ENCODE peak calls at places on chromosome 20, in four cellular contexts. J is thyroid gland, F is ovary, T is transverse colon. N is an unnamed sample. For H3K4me1, the result is how much of the 10 kb centered on the place peaks cover.

GRCh38 chr20:63861981-63862901 is 943 bp downstream of the ABHD16B start:
- DNase-seq in J (no peak), F (peak), T (no peak), N (no peak)

GRCh38 chr20:50580016-50580747 is 70.0 kb downstream of the PTPN1 start:
- DNase-seq in J (peak), F (peak), T (peak), N (peak)

GRCh38 chr20:57661201-57662027 is 41.2 kb upstream of the ZBP1 start:
- DNase-seq in J (peak), F (peak), T (peak), N (peak)

GRCh38 chr20:61303217-61303616 is 51.2 kb downstream of the CDH4 start:
- DNase-seq in J (no peak), F (no peak), T (no peak), N (no peak)

GRCh38 chr20:50303573-50304500 is 113.2 kb downstream of the CEBPB start:
- DNase-seq in J (peak), F (peak), T (peak), N (peak)

GRCh38 chr20:62837790-62838458 is 21.1 kb downstream of the COL9A3 start:
- DNase-seq in J (peak), F (no peak), T (peak), N (no peak)

GRCh38 chr20:4041748-4042411 is 26.5 kb upstream of the RNF24 start:
- DNase-seq in J (peak), F (peak), T (peak), N (peak)

GRCh38 chr20:50510706-50511401 is 671 bp downstream of the PTPN1 start:
- DNase-seq in J (no peak), F (no peak), T (peak), N (no peak)

GRCh38 chr20:46951840-46952497 is 57.3 kb downstream of the EYA2 start:
- DNase-seq in J (no peak), F (no peak), T (no peak), N (no peak)

GRCh38 chr20:19254086-19254821 is 41.8 kb downstream of the SLC24A3 start:
- DNase-seq in J (no peak), F (no peak), T (no peak), N (peak)

GRCh38 chr20:63939061-63939935 is 16.9 kb downstream of the UCKL1 start:
- DNase-seq in J (no peak), F (no peak), T (no peak), N (no peak)

GRCh38 chr20:8187740-8188139 is 55.7 kb downstream of the PLCB1 start:
- DNase-seq in J (no peak), F (no peak), T (no peak), N (no peak)

GRCh38 chr20:41655966-41656685 is 37.9 kb upstream of the CHD6 start:
- DNase-seq in J (no peak), F (no peak), T (no peak), N (no peak)

GRCh38 chr20:62252342-62252966 is 14.1 kb downstream of the OSBPL2 start:
- DNase-seq in J (no peak), F (no peak), T (no peak), N (no peak)

GRCh38 chr20:8507231-8507630 is 375.2 kb downstream of the PLCB1 start:
- DNase-seq in J (no peak), F (no peak), T (no peak), N (no peak)

GRCh38 chr20:47379433-47380150 is 23.1 kb upstream of the ZMYND8 start:
- DNase-seq in J (no peak), F (no peak), T (no peak), N (peak)

GRCh38 chr20:58847483-58847882 is 3.2 kb downstream of the GNAS-AS1 start:
- DNase-seq in J (no peak), F (no peak), T (no peak), N (no peak)

GRCh38 chr20:46784450-46785127 is 75.1 kb downstream of the SLC2A10 start:
- DNase-seq in J (no peak), F (no peak), T (no peak), N (no peak)

GRCh38 chr20:46973801-46974200 is 79.2 kb downstream of the EYA2 start:
- DNase-seq in J (no peak), F (no peak), T (no peak), N (no peak)

GRCh38 chr20:4227085-4227821 is 211.9 kb upstream of the RNF24 start:
- DNase-seq in J (no peak), F (no peak), T (no peak), N (no peak)

GRCh38 chr20:62741191-62741676 is 32.6 kb downstream of the NTSR1 start:
- DNase-seq in J (no peak), F (no peak), T (no peak), N (no peak)

GRCh38 chr20:20761302-20761701 is 48.9 kb upstream of the RALGAPA2 start:
- DNase-seq in J (no peak), F (no peak), T (no peak), N (no peak)

GRCh38 chr20:58467572-58468330 is 47.4 kb downstream of the APCDD1L start:
- DNase-seq in J (peak), F (peak), T (no peak), N (peak)

GRCh38 chr20:53609501-53610445 is 16.1 kb upstream of the ZNF217 start:
- DNase-seq in J (no peak), F (peak), T (peak), N (no peak)

GRCh38 chr20:20487811-20488210 is 119.9 kb downstream of the INSM1 start:
- DNase-seq in J (no peak), F (no peak), T (no peak), N (no peak)

GRCh38 chr20:33668087-33668790 is 1.5 kb downstream of the ACTL10 start:
- DNase-seq in J (no peak), F (no peak), T (no peak), N (peak)

GRCh38 chr20:51700809-51701285 is 67.3 kb downstream of the ATP9A start:
- DNase-seq in J (peak), F (no peak), T (peak), N (no peak)

GRCh38 chr20:4160761-4161305 is 145.5 kb upstream of the RNF24 start:
- DNase-seq in J (peak), F (no peak), T (peak), N (no peak)

GRCh38 chr20:55160022-55160421 is 684.6 kb downstream of the DOK5 start:
- DNase-seq in J (no peak), F (no peak), T (no peak), N (no peak)

GRCh38 chr20:21707267-21707666 is 1.8 kb downstream of the PAX1 start:
- DNase-seq in J (no peak), F (no peak), T (no peak), N (no peak)

GRCh38 chr20:2829376-2829775 is 11.1 kb downstream of the PCED1A start:
- DNase-seq in J (no peak), F (no peak), T (no peak), N (no peak)

GRCh38 chr20:52076164-52076563 is 115.4 kb downstream of the ZFP64 start:
- DNase-seq in J (no peak), F (no peak), T (no peak), N (no peak)

GRCh38 chr20:59495166-59495565 is 109.2 kb upstream of the PHACTR3 start:
- DNase-seq in J (no peak), F (no peak), T (no peak), N (no peak)

GRCh38 chr20:53666144-53666543 is 72.5 kb upstream of the ZNF217 start:
- DNase-seq in J (no peak), F (no peak), T (peak), N (no peak)

GRCh38 chr20:47392015-47392720 is 35.7 kb upstream of the ZMYND8 start:
- DNase-seq in J (no peak), F (no peak), T (no peak), N (no peak)

GRCh38 chr20:12252793-12253192 is 335.1 kb downstream of the BTBD3 start:
- DNase-seq in J (no peak), F (no peak), T (no peak), N (no peak)

GRCh38 chr20:58583141-58583540 is 67.9 kb upstream of the APCDD1L start:
- DNase-seq in J (no peak), F (no peak), T (no peak), N (peak)

GRCh38 chr20:57073402-57073801 is 193.0 kb downstream of the BMP7 start:
- DNase-seq in J (no peak), F (no peak), T (no peak), N (no peak)

GRCh38 chr20:63060057-63060991 is 53.6 kb upstream of the BHLHE23 start:
- DNase-seq in J (no peak), F (no peak), T (no peak), N (no peak)

GRCh38 chr20:38745757-38746156 is 2.5 kb upstream of the ACTR5 start:
- DNase-seq in J (no peak), F (no peak), T (no peak), N (no peak)

GRCh38 chr20:38751360-38751976 is 3.2 kb downstream of the ACTR5 start:
- DNase-seq in J (no peak), F (no peak), T (no peak), N (no peak)

GRCh38 chr20:38748097-38748862 is at the start of gene ACTR5:
- DNase-seq in J (peak), F (peak), T (peak), N (peak)

GRCh38 chr20:38747495-38748096 is 664 bp upstream of the ACTR5 start:
- DNase-seq in J (peak), F (peak), T (no peak), N (peak)

DNA sequence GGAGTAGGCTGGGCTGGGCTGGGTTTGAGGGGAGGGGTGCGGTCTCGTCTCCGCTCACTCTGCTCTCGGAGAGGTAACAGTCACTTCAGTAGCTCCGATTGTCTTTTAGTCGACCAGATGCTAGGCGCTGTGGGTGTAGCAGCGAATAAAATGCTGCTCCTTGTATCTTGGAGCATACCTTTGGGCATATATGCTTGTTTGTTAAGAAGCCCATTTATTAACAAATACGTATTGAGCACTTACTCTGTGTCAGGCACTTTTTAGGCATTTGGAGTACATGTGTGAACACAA is 548 bp downstream of the ACTR5 start:
- DNase-seq in J (no peak), F (no peak), T (peak), N (no peak)
- H3K27ac ChIP-seq in J (peak), F (peak), T (peak), N (peak)

DNA sequence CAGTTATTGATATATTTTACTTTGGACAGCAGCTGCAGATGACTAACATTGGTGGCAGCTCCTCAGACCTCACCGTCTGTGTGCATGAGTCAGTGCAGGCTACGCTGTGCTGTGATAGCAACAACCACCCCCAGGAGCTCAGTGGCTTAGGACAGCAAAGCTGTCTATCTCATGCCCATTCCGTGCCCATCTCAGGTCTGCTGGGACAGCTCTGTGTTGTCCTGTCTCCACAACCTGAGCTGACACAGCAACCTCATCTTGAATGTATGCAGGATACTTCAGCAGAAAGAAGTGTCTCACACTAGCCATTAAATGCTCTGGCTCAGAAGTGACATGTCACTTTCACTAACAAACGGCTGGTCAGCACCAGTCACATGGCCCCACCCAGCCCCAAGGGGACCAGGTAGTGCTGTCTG is 47.7 kb downstream of the BANF2 start:
- DNase-seq in J (no peak), F (peak), T (no peak), N (no peak)
- TF ChIP-seq POLR2A in J (no peak), F (no peak), T (no peak), N (no peak)

DNA sequence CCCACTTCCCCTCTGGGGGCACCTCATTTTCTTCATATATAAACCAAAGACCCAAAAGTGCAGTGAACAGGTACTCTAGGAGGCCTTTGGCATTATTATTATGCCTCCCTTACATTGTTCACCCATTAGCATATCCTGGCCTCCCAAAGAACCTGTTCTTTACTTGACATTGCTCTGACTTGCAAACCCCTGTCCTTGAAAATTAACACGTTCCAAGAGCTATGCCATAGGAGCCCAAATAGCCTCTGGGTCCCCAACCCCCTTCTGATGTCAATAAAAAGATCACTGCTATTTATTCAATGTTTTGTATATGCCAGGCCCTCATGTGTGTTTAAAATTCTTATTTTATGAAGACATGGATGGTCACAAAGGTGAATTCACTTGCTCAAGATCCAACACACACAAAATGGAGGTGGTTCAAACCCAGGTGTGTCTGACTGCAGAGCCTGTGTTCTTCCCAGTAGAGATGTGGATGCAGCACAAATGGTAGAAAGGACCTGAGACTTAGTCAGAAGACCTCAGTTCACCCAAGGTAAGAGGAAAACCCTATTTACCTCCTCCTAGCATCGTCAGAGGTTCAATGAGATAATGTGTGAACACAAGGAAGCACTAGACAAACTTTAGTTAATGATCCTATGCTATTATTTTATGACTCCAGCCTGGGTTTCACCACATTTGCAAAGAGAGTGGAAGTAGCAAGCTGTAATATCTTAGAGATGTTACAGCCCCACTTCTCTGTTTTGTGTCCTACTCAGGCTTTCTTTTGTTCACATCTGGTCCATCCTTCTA is 36.6 kb downstream of the BCL2L1 start:
- DNase-seq in J (no peak), F (no peak), T (no peak), N (no peak)
- H3K4me1 ChIP-seq in J (under half), F (under half), T (under half), N (under half)

GRCh38 chr20:1467082-1467354 is 369 bp upstream of the NSFL1C start:
- DNase-seq in J (no peak), F (no peak), T (no peak), N (no peak)
- H3K27ac ChIP-seq in J (no peak), F (no peak), T (peak), N (peak)

GRCh38 chr20:35771689-35772562 is at the start of gene PHF20:
- DNase-seq in J (peak), F (peak), T (peak), N (peak)
- TF ChIP-seq POLR2A in J (peak), F (peak), T (peak), N (peak)

GRCh38 chr20:10511507-10512231 is 76.6 kb downstream of the SLX4IP start:
- DNase-seq in J (peak), F (peak), T (peak), N (peak)

GRCh38 chr20:10509411-10509810 is 74.3 kb downstream of the SLX4IP start:
- DNase-seq in J (no peak), F (no peak), T (no peak), N (no peak)

GRCh38 chr20:10513091-10513490 is 78.0 kb downstream of the SLX4IP start:
- DNase-seq in J (no peak), F (no peak), T (no peak), N (no peak)

GRCh38 chr20:10510216-10510615 is 75.1 kb downstream of the SLX4IP start:
- DNase-seq in J (no peak), F (no peak), T (no peak), N (no peak)

GRCh38 chr20:10511166-10511506 is 76.0 kb downstream of the SLX4IP start:
- DNase-seq in J (no peak), F (no peak), T (no peak), N (no peak)
- H3K4me1 ChIP-seq in J (under half), F (under half), T (under half), N (under half)

DNA sequence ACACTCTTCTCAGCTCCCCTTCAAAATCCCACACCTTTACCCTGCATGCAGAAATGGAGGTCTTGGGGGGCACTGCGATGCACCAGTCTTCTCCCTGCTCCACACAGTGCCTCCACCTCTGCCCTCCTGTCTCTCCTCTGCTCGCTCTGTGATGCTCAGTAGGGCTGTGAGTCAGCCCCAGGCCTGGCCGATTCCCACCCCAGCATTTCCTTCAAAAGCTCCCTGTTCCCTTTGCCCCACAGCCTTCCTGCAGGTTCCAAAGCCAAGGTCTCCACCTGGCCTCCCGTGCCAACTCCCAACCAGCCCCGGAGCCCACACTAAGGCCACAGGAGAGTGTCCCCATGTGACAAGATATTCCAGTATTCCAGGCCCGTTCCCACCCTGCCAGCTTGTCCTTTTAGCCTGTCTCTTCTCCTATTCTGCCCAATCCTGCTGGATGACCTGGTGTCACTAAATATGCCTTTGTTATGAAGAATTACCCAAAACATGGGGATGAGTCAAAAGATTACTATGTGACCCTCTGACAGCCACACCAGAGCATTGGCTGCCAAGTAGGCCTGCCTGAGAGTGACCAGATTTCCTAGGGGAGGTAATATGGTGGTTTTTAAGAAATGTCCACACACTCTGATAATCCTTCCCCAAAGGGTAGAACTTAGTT is 118.9 kb upstream of the NXT1 start:
- DNase-seq in J (no peak), F (no peak), T (no peak), N (no peak)
- H3K27ac ChIP-seq in J (no peak), F (no peak), T (no peak), N (no peak)

DNA sequence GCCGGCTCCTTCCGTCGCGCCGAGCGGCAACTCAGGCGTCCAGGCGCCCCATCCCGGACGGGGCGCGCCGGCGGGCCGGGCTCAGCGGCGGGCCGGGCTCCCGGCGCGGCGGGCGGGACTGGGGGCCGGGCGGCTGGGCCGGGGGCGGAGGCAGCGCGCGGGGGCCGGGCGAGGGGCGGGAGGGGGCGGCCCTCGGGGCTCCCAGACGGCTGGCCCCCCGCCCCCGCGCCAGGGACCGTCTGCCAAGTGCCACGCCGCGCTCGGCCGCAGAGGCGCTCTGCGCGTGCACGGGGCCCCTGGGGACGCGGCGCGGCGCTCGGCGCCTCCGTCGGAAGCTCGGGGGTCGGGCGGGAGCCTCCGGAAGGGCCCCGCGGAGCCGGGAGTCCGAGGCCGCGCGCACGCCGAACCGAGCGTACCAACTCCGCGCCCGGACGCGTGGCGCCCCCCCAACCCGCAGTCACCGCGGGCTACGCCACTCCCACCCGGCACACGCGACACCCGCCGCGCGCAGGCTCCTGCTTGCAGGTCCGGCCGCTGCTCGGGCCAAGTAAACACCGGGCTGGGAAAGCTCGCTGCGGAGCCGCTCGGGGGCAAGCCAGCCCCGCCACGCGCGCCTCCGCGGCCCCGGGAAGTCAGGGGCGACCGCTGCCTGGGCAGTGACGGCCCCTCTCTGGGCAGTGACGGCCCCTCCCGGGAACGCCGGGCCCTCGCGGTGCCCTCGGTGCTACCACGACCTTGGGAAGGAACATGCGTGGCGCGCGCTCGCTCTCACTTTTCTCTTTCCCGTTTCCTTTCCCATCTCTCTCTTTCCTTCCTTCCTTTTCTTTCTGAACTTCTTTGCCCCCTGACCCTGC is at the start of gene PREX1:
- DNase-seq in J (peak), F (peak), T (peak), N (peak)
- TF ChIP-seq POLR2A in J (peak), F (no peak), T (no peak), N (peak)